ENCODE peak calls at places on chromosomes 16 and 17, in six cellular contexts. Z, Q, A, R, M and G are unnamed samples. For H3K4me1, the result is how much of the 10 kb centered on the place peaks cover.

GRCh38 chr17:76529643-76530488 is 7.6 kb downstream of the CYGB start:
- DNase-seq in Q (peak), R (peak), A (no peak), Z (no peak), M (peak), G (peak)

GRCh38 chr17:44523672-44523972 is 20.4 kb upstream of the GPATCH8 start:
- DNase-seq in R (no peak), M (no peak), Q (no peak), A (no peak), Z (no peak), G (no peak)

GRCh38 chr17:30337393-30337999 is 3.6 kb upstream of the TMIGD1 start:
- DNase-seq in M (no peak), R (no peak), Q (no peak), Z (no peak), A (no peak), G (no peak)

GRCh38 chr16:69270831-69271230 is 40.3 kb upstream of the VPS4A start:
- DNase-seq in A (no peak), Q (no peak), Z (no peak), R (no peak), M (no peak), G (no peak)

GRCh38 chr16:67647111-67647651 is 2.2 kb downstream of the CARMIL2 start:
- DNase-seq in A (no peak), Z (no peak), M (no peak), R (no peak), Q (no peak), G (no peak)

GRCh38 chr17:58488428-58488890 is 251 bp upstream of the HSF5 start:
- DNase-seq in Z (no peak), A (no peak), Q (no peak), M (no peak), R (no peak), G (no peak)

GRCh38 chr17:61635913-61636432 is 45.0 kb upstream of the NACA2 start:
- DNase-seq in Q (peak), A (peak), R (peak), Z (no peak), M (peak), G (no peak)

GRCh38 chr16:4924593-4925378 is 12.2 kb downstream of the PPL start:
- DNase-seq in R (peak), Q (peak), Z (no peak), A (no peak), M (no peak), G (no peak)

GRCh38 chr16:4205971-4206370 is 35.9 kb downstream of the SRL start:
- DNase-seq in A (no peak), Q (no peak), Z (no peak), R (no peak), M (no peak), G (no peak)

GRCh38 chr16:54242199-54242598 is 44.4 kb downstream of the IRX3 start:
- DNase-seq in Z (no peak), M (no peak), R (no peak), Q (no peak), A (no peak), G (peak)

GRCh38 chr16:75102595-75102994 is 14.0 kb downstream of the LDHD start:
- DNase-seq in Q (no peak), A (no peak), M (no peak), R (no peak), Z (no peak), G (no peak)

GRCh38 chr17:5635949-5636348 is 51.6 kb upstream of the NLRP1 start:
- DNase-seq in A (peak), Z (no peak), M (no peak), R (no peak), Q (no peak), G (no peak)

GRCh38 chr17:64615025-64615677 is 47.0 kb downstream of the SMURF2 start:
- DNase-seq in R (no peak), A (no peak), M (no peak), Z (no peak), Q (no peak), G (no peak)

GRCh38 chr17:19747829-19748806 is at the start of gene ALDH3A1:
- DNase-seq in M (no peak), Q (peak), A (no peak), R (peak), Z (peak), G (no peak)

GRCh38 chr16:70778901-70779309 is 22.1 kb downstream of the VAC14 start:
- DNase-seq in Z (peak), A (no peak), Q (peak), M (peak), R (no peak), G (peak)

GRCh38 chr16:2686912-2687507 is 4.7 kb downstream of the KCTD5 start:
- DNase-seq in A (peak), Q (peak), R (peak), Z (no peak), M (no peak), G (peak)

GRCh38 chr16:3487521-3488410 is 7.5 kb downstream of the C16orf90 start:
- DNase-seq in M (no peak), A (no peak), Q (no peak), R (no peak), Z (no peak), G (no peak)

GRCh38 chr17:50212121-50212843 is 10.9 kb upstream of the COL1A1 start:
- DNase-seq in M (peak), Z (no peak), R (no peak), Q (peak), A (no peak), G (peak)

GRCh38 chr17:3535253-3535995 is 22.2 kb downstream of the TRPV3 start:
- DNase-seq in A (no peak), M (peak), Z (peak), R (peak), Q (peak), G (no peak)

GRCh38 chr17:73757324-73757942 is 113.2 kb upstream of the SDK2 start:
- DNase-seq in Z (no peak), Q (no peak), M (no peak), R (no peak), A (no peak), G (no peak)

GRCh38 chr16:1908081-1908633 is 10.1 kb downstream of the HS3ST6 start:
- DNase-seq in M (no peak), Z (no peak), Q (no peak), R (no peak), A (no peak), G (no peak)

GRCh38 chr16:67926181-67926742 is 5.4 kb downstream of the CTRL start:
- DNase-seq in M (no peak), R (peak), Z (no peak), A (no peak), Q (no peak), G (no peak)

GRCh38 chr17:81305051-81305630 is 10.0 kb upstream of the SLC38A10 start:
- DNase-seq in Q (no peak), M (no peak), Z (no peak), A (no peak), R (no peak), G (no peak)

GRCh38 chr17:65278050-65278819 is 141.1 kb downstream of the RGS9 start:
- DNase-seq in Q (peak), R (peak), Z (peak), M (no peak), A (no peak), G (no peak)

GRCh38 chr17:50130778-50131317 is 888 bp upstream of the SAMD14 start:
- DNase-seq in Q (no peak), A (no peak), Z (no peak), R (no peak), M (no peak), G (no peak)

GRCh38 chr17:2853722-2854580 is 57.7 kb downstream of the RAP1GAP2 start:
- DNase-seq in Z (peak), Q (peak), R (peak), A (no peak), M (no peak), G (peak)

GRCh38 chr16:53090591-53091507 is 36.1 kb downstream of the CHD9 start:
- DNase-seq in M (peak), Z (no peak), A (peak), R (peak), Q (peak), G (peak)

GRCh38 chr16:2896480-2897010 is 13.5 kb downstream of the FLYWCH2 start:
- DNase-seq in A (no peak), Z (no peak), M (no peak), Q (no peak), R (no peak), G (no peak)

GRCh38 chr17:59558953-59559352 is 6.5 kb upstream of the DHX40 start:
- DNase-seq in Q (no peak), R (no peak), Z (no peak), M (no peak), A (no peak), G (no peak)

GRCh38 chr16:83305092-83305491 is 502.7 kb upstream of the HSBP1 start:
- DNase-seq in R (no peak), M (no peak), Z (no peak), A (no peak), Q (no peak), G (no peak)

GRCh38 chr17:45367216-45367615 is 50.4 kb upstream of the MAP3K14 start:
- DNase-seq in M (no peak), Z (no peak), A (no peak), R (no peak), Q (no peak), G (peak)

GRCh38 chr16:65118866-65119265 is 3.0 kb downstream of the CDH11 start:
- DNase-seq in A (no peak), M (no peak), Q (no peak), R (no peak), Z (no peak), G (no peak)

GRCh38 chr17:82332669-82333278 is 792 bp downstream of the SECTM1 start:
- DNase-seq in Q (peak), M (no peak), Z (peak), R (peak), A (no peak), G (no peak)

GRCh38 chr17:43388198-43389021 is 10.4 kb upstream of the ARL4D start:
- DNase-seq in A (peak), Z (peak), Q (peak), M (peak), R (peak), G (peak)
- TF ChIP-seq CTCF in A (no peak), Z (no peak), Q (no peak), M (peak), R (no peak), G (no peak)

DNA sequence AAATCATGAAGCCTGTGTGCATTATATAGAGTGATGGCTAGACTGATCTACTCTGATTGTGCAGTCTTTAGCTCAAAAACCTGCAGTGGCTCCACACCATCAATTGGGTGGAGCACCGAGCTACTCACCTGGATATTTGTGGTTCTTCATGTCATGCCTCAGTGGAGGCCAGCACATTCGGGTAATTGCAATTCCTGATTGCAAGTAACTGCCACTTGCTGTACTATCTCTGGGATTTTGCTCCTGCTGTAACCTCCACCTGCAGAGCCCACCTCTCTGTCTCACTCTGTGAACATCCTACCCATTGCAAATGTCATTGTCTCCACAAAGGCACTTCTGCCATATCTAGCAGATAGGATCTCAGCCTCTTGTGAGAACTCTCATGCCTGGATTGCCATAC is 1.7 kb upstream of the CCL1 start:
- DNase-seq in Z (no peak), R (no peak), M (no peak), Q (no peak), A (no peak), G (no peak)
- H3K4me1 ChIP-seq in Z (under half), R (under half), M (under half), Q (under half), A (under half), G (under half)

GRCh38 chr17:27333410-27333980 is 39.6 kb downstream of the WSB1 start:
- DNase-seq in R (no peak), Z (no peak), A (no peak), M (no peak), Q (no peak), G (peak)

GRCh38 chr17:27332052-27332403 is 38.1 kb downstream of the WSB1 start:
- DNase-seq in R (no peak), M (no peak), Q (no peak), Z (no peak), A (no peak), G (no peak)

GRCh38 chr17:27336217-27336616 is 42.3 kb downstream of the WSB1 start:
- DNase-seq in R (no peak), Q (no peak), A (no peak), Z (no peak), M (no peak), G (no peak)

GRCh38 chr17:27329146-27329805 is 35.4 kb downstream of the WSB1 start:
- DNase-seq in M (no peak), Q (no peak), R (no peak), A (no peak), Z (no peak), G (no peak)

GRCh38 chr17:27332485-27333409 is 38.8 kb downstream of the WSB1 start:
- DNase-seq in A (peak), R (peak), Q (peak), M (peak), Z (peak), G (peak)
- TF ChIP-seq EP300 in A (peak), R (no peak), Q (peak), M (peak), Z (peak), G (no peak)

GRCh38 chr17:67625971-67626370 is 91.8 kb upstream of the NOL11 start:
- DNase-seq in R (no peak), A (no peak), Q (no peak), M (no peak), Z (no peak), G (no peak)

GRCh38 chr17:67623767-67624166 is 94.0 kb upstream of the NOL11 start:
- DNase-seq in A (no peak), M (no peak), Z (no peak), Q (no peak), R (no peak), G (no peak)

GRCh38 chr17:67629963-67630320 is 87.8 kb upstream of the NOL11 start:
- DNase-seq in R (no peak), Z (no peak), M (no peak), Q (no peak), A (no peak), G (no peak)

GRCh38 chr17:67624886-67625656 is 92.7 kb upstream of the NOL11 start:
- DNase-seq in A (no peak), M (no peak), R (no peak), Q (no peak), Z (no peak), G (no peak)

DNA sequence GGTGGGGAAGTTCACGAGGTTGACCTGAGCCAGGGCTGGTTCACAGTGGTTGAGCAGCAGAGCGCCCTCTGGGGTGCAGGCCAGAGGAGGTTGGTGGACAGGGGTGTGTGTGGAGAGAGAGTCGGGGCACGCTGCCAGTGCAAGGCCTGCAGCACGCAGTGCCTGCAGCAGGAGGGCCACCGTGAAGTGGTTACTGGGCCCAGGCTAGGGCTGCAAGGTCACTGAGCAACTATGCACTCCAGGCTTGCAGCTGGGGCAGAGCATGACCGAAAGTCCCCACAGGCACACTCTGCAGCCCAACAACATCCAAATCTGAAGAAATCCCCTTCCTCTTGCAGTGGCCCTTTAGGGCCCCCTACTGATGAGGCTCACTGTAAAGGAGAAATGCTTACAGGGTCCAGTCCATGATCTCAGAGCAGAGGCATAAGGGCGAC is 89.1 kb upstream of the NOL11 start:
- DNase-seq in Q (no peak), Z (no peak), R (peak), A (no peak), M (no peak), G (no peak)
- TF ChIP-seq CTCF in Q (no peak), Z (no peak), R (no peak), A (peak), M (no peak), G (no peak)

GRCh38 chr16:84613408-84614071 is 4.3 kb downstream of the COTL1 start:
- DNase-seq in Z (no peak), Q (no peak), M (no peak), A (no peak), R (no peak), G (no peak)
- H3K4me1 ChIP-seq in Z (under half), Q (under half), M (half or more), A (under half), R (half or more), G (under half)

DNA sequence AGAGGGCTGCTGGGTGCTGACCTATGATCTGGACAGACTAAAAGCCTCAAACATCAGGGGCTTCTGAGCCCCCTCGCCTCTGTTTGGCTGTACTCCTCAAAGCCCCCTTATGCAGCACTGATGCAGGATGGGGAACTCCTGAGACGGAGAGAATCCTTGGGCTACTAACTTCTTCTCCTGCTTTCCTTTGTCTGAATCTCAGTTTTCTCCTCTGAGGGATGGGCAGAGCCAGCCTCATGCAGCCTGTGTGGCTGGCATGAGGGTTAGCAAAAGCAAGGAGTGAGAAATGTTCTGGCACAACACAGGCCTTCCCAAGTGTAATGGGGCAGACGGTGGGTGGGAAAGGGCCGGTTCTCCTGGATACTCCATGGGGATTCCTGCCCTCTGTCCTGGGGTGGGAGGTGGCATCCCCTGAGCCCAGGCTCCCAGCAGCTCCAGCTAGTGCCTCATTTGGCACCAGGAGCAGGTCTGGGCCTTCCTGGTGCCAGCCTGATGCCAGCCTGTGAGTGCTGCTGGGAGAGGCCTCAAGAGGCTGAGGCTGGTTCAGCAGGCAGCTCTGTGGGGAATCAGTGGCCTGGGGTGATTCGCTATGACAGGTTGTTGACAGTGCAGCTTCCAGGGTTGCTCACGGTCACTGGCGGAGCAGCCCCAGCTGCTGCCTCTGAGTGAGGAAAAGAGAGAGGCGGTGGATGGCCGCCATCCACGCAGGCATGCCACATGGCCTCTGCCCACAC is 4.0 kb upstream of the BRD7 start:
- DNase-seq in Z (no peak), Q (peak), A (no peak), R (no peak), M (no peak), G (no peak)
- TF ChIP-seq EP300 in Z (no peak), Q (no peak), A (no peak), R (no peak), M (no peak), G (no peak)

GRCh38 chr17:62821213-62822079 is 13.3 kb upstream of the MARCHF10 start:
- DNase-seq in Z (no peak), R (no peak), Q (no peak), M (no peak), A (no peak), G (no peak)

GRCh38 chr17:62816282-62816839 is 8.2 kb upstream of the MARCHF10 start:
- DNase-seq in M (no peak), A (no peak), Q (no peak), R (no peak), Z (no peak), G (no peak)

GRCh38 chr17:62818491-62818890 is 10.4 kb upstream of the MARCHF10 start:
- DNase-seq in Q (no peak), Z (no peak), R (no peak), M (no peak), A (no peak), G (no peak)

GRCh38 chr17:62822080-62822904 is 14.2 kb upstream of the MARCHF10 start:
- DNase-seq in R (peak), Q (no peak), A (no peak), Z (no peak), M (no peak), G (no peak)

DNA sequence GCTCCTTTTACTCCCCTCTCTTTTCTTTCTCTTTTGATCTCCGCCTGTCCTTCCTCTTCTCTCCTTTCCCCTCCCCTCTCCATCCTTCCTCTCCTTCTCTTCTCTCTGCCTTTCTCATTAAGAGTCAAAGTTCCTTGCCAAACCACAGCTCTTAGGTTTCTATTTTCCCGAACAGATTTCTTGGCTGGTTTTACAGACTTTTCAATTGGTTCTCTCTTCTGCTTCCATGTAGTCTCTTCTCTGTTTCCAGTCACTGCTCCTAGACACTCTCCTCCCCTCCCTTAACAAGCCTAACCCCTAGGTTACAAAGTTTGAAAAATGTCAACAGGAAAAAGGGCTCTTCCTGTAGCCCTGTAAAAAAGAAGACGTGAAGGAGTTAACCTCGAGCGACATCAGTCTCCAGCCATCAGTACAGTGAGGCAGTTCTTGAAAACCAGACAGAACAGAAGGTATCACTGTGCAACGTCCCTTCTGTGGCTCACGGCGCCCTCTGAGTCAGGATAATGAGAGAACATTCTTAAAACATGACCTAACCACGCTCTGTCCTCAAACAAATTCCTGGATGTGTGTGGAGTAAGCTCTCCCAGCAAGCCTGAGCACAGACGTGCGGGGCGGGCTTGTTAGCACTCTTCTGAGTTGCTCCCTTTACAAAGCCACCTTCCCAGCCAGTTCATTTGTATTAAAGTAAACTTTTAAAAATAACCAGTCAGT is 11.6 kb upstream of the MARCHF10 start:
- DNase-seq in R (peak), A (no peak), M (peak), Z (peak), Q (peak), G (peak)
- TF ChIP-seq CTCF in R (no peak), A (no peak), M (no peak), Z (no peak), Q (no peak), G (no peak)